ENCODE peak calls at places on chromosomes 4 and X, in eight cellular contexts. One of them, this sample, is unnamed.

GRCh38 chr4:168496834-168497233 is at the start of gene PALLD:
- DNase-seq in LNCaP clone FGC: no peak
- DNase-seq in aorta: no peak
- DNase-seq in NB4: peak
- DNase-seq in KBM-7: no peak
- DNase-seq in lower lobe of right lung: peak
- DNase-seq in activated CD8-positive, alpha-beta T cell treated with anti-CD3 and anti-CD28 coated beads for 36 hours: no peak
- DNase-seq in sigmoid colon: no peak
- DNase-seq in this sample: no peak

GRCh38 chrX:17597836-17598434 is 139.4 kb upstream of the SCML1 start:
- DNase-seq in LNCaP clone FGC: peak
- DNase-seq in aorta: peak
- DNase-seq in NB4: no peak
- DNase-seq in KBM-7: no peak
- DNase-seq in lower lobe of right lung: peak
- DNase-seq in activated CD8-positive, alpha-beta T cell treated with anti-CD3 and anti-CD28 coated beads for 36 hours: no peak
- DNase-seq in sigmoid colon: peak
- DNase-seq in this sample: peak

GRCh38 chr4:166655705-166656104 is 578.6 kb downstream of the SPOCK3 start:
- DNase-seq in LNCaP clone FGC: no peak
- DNase-seq in aorta: no peak
- DNase-seq in NB4: no peak
- DNase-seq in KBM-7: no peak
- DNase-seq in lower lobe of right lung: no peak
- DNase-seq in activated CD8-positive, alpha-beta T cell treated with anti-CD3 and anti-CD28 coated beads for 36 hours: no peak
- DNase-seq in sigmoid colon: no peak
- DNase-seq in this sample: no peak

GRCh38 chr4:91116861-91117260 is 989.7 kb downstream of the CCSER1 start:
- DNase-seq in LNCaP clone FGC: no peak
- DNase-seq in aorta: no peak
- DNase-seq in NB4: peak
- DNase-seq in KBM-7: peak
- DNase-seq in lower lobe of right lung: no peak
- DNase-seq in activated CD8-positive, alpha-beta T cell treated with anti-CD3 and anti-CD28 coated beads for 36 hours: no peak
- DNase-seq in sigmoid colon: no peak
- DNase-seq in this sample: no peak

GRCh38 chrX:147912093-147912801 is 528 bp downstream of the FMR1 start:
- DNase-seq in LNCaP clone FGC: peak
- DNase-seq in aorta: peak
- DNase-seq in NB4: peak
- DNase-seq in KBM-7: peak
- DNase-seq in lower lobe of right lung: peak
- DNase-seq in activated CD8-positive, alpha-beta T cell treated with anti-CD3 and anti-CD28 coated beads for 36 hours: peak
- DNase-seq in sigmoid colon: peak
- DNase-seq in this sample: no peak

GRCh38 chr4:8435656-8436121 is 4.8 kb downstream of the ACOX3 start:
- DNase-seq in LNCaP clone FGC: no peak
- DNase-seq in aorta: no peak
- DNase-seq in NB4: no peak
- DNase-seq in KBM-7: no peak
- DNase-seq in lower lobe of right lung: no peak
- DNase-seq in activated CD8-positive, alpha-beta T cell treated with anti-CD3 and anti-CD28 coated beads for 36 hours: peak
- DNase-seq in sigmoid colon: no peak
- DNase-seq in this sample: no peak

GRCh38 chr4:169248645-169249044 is 22.1 kb downstream of the SH3RF1 start:
- DNase-seq in LNCaP clone FGC: no peak
- DNase-seq in aorta: no peak
- DNase-seq in NB4: no peak
- DNase-seq in KBM-7: no peak
- DNase-seq in lower lobe of right lung: no peak
- DNase-seq in activated CD8-positive, alpha-beta T cell treated with anti-CD3 and anti-CD28 coated beads for 36 hours: no peak
- DNase-seq in sigmoid colon: no peak
- DNase-seq in this sample: no peak

GRCh38 chrX:152072236-152072635 is 66.1 kb downstream of the MAGEA10 start:
- DNase-seq in LNCaP clone FGC: no peak
- DNase-seq in aorta: peak
- DNase-seq in NB4: no peak
- DNase-seq in KBM-7: no peak
- DNase-seq in lower lobe of right lung: no peak
- DNase-seq in activated CD8-positive, alpha-beta T cell treated with anti-CD3 and anti-CD28 coated beads for 36 hours: no peak
- DNase-seq in sigmoid colon: no peak
- DNase-seq in this sample: no peak

GRCh38 chrX:9873952-9874351 is 87.7 kb downstream of the SHROOM2 start:
- DNase-seq in LNCaP clone FGC: no peak
- DNase-seq in aorta: no peak
- DNase-seq in NB4: peak
- DNase-seq in KBM-7: peak
- DNase-seq in lower lobe of right lung: peak
- DNase-seq in activated CD8-positive, alpha-beta T cell treated with anti-CD3 and anti-CD28 coated beads for 36 hours: peak
- DNase-seq in sigmoid colon: no peak
- DNase-seq in this sample: no peak

GRCh38 chr4:165537028-165537648 is 158.3 kb downstream of the CPE start:
- DNase-seq in LNCaP clone FGC: peak
- DNase-seq in aorta: no peak
- DNase-seq in NB4: peak
- DNase-seq in KBM-7: peak
- DNase-seq in lower lobe of right lung: no peak
- DNase-seq in activated CD8-positive, alpha-beta T cell treated with anti-CD3 and anti-CD28 coated beads for 36 hours: peak
- DNase-seq in sigmoid colon: no peak
- DNase-seq in this sample: no peak

GRCh38 chr4:15479089-15479912 is 9.6 kb downstream of the CC2D2A start:
- DNase-seq in LNCaP clone FGC: peak
- DNase-seq in aorta: no peak
- DNase-seq in NB4: peak
- DNase-seq in KBM-7: peak
- DNase-seq in lower lobe of right lung: peak
- DNase-seq in activated CD8-positive, alpha-beta T cell treated with anti-CD3 and anti-CD28 coated beads for 36 hours: peak
- DNase-seq in sigmoid colon: peak
- DNase-seq in this sample: peak

GRCh38 chr4:141565379-141566089 is 70.8 kb upstream of the IL15 start:
- DNase-seq in LNCaP clone FGC: peak
- DNase-seq in aorta: no peak
- DNase-seq in NB4: no peak
- DNase-seq in KBM-7: no peak
- DNase-seq in lower lobe of right lung: no peak
- DNase-seq in activated CD8-positive, alpha-beta T cell treated with anti-CD3 and anti-CD28 coated beads for 36 hours: no peak
- DNase-seq in sigmoid colon: no peak
- DNase-seq in this sample: no peak

GRCh38 chrX:136856050-136856449 is 24.5 kb downstream of the RBMX start:
- DNase-seq in LNCaP clone FGC: no peak
- DNase-seq in aorta: no peak
- DNase-seq in NB4: no peak
- DNase-seq in KBM-7: no peak
- DNase-seq in lower lobe of right lung: no peak
- DNase-seq in activated CD8-positive, alpha-beta T cell treated with anti-CD3 and anti-CD28 coated beads for 36 hours: no peak
- DNase-seq in sigmoid colon: no peak
- DNase-seq in this sample: no peak